ENCODE peak calls at places on chromosomes 13 and 19, in five cellular contexts. O is H1, D is HepG2, L is GM12878, U is K562. G is an unnamed sample.

GRCh38 chr13:101655435-101655834 is 203.0 kb downstream of the ITGBL1 start:
- DNase-seq in U (no peak), O (no peak), D (no peak), L (peak; percentile 9), G (no peak)

GRCh38 chr19:12272980-12273901 is 21.4 kb downstream of the ZNF44 start:
- DNase-seq in D (no peak), O (no peak), L (no peak), U (no peak), G (no peak)

GRCh38 chr19:16496613-16496983 is 404 bp downstream of the C19orf44 start:
- DNase-seq in D (no peak), L (no peak), O (no peak), U (no peak), G (peak; percentile 18)

GRCh38 chr13:110924639-110924934 is 9.7 kb upstream of the ANKRD10 start:
- DNase-seq in D (no peak), U (no peak), O (no peak), L (no peak), G (no peak)

GRCh38 chr13:94607056-94607455 is 5.4 kb downstream of the GPR180 start:
- DNase-seq in L (no peak), D (no peak), O (no peak), U (no peak), G (no peak)

GRCh38 chr19:56333506-56333905 is 18.9 kb upstream of the ZSCAN5A start:
- DNase-seq in L (no peak), U (peak; percentile 52), O (no peak), D (peak; percentile 67), G (peak; percentile 71)

GRCh38 chr13:48138270-48138669 is 43.4 kb upstream of the MED4 start:
- DNase-seq in U (no peak), D (no peak), O (no peak), L (no peak), G (no peak)

GRCh38 chr13:62387642-62388041 is 972.0 kb upstream of the PCDH20 start:
- DNase-seq in O (no peak), U (no peak), L (no peak), D (no peak), G (peak; percentile 51)

GRCh38 chr19:40147338-40147692 is 43.9 kb upstream of the MAP3K10 start:
- DNase-seq in U (no peak), L (no peak), O (no peak), D (no peak), G (no peak)

GRCh38 chr19:31120952-31121351 is 228.3 kb downstream of the TSHZ3 start:
- DNase-seq in O (no peak), L (no peak), U (no peak), D (no peak), G (no peak)

GRCh38 chr13:85586422-85586831 is 212.8 kb downstream of the SLITRK6 start:
- DNase-seq in D (no peak), U (no peak), O (no peak), L (no peak), G (no peak)

GRCh38 chr13:32259116-32259515 is 56.0 kb downstream of the ZAR1L start:
- DNase-seq in U (no peak), D (peak; percentile 28), O (no peak), L (no peak), G (peak; percentile 49)
- TF ChIP-seq CREB1 in U (no peak), D (no peak), O (no peak), L (no peak), G (no peak)

GRCh38 chr19:38726761-38727301 is 17.4 kb downstream of the CAPN12 start:
- DNase-seq in L (no peak), D (no peak), O (no peak), U (no peak), G (no peak)
- H3K36me3 ChIP-seq in L (peaks cover 39% of the 10 kb centered on the region), D (peaks cover 69% of the 10 kb centered on the region), O (peaks cover 79% of the 10 kb centered on the region), U (peaks cover 94% of the 10 kb centered on the region), G (peaks cover 27% of the 10 kb centered on the region)

DNA sequence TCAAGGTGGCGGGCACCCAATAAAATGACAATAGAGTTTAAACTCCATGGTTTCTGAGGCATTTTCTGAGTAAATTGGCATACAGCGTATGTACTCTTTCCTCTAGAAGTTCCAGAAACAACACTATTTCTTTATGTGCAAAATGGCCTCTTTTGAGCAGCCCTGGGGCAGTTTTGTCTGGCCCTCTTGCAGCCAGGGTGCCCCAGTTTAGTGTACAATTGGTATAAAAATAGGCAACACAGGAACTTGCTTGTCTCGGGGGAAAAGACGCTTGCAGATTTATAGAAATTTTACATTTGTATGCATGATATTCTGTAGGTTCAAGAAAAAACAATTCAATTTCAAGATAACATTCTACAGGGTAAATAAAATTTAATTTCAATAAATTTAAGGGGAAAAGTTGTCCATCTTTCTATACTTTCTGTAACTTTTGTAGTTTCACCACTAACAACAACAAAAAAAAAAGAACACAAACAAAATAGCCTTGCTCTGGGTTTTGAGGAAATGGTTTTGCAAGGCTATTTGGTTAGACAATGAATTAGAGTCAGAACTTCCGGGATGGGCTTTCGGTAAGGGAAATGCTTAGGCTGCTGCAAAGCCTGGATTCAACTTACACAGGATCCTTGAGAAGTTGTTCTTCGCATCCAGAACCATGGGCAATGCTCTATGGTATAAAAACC is 45.3 kb downstream of the LRCH1 start:
- DNase-seq in O (no peak), D (no peak), U (no peak), L (no peak), G (no peak)
- H3K4me1 ChIP-seq in O (no peaks in the 10 kb centered on the region), D (peaks cover 48% of the 10 kb centered on the region), U (no peaks in the 10 kb centered on the region), L (peaks cover 63% of the 10 kb centered on the region), G (peaks cover 9% of the 10 kb centered on the region)

DNA sequence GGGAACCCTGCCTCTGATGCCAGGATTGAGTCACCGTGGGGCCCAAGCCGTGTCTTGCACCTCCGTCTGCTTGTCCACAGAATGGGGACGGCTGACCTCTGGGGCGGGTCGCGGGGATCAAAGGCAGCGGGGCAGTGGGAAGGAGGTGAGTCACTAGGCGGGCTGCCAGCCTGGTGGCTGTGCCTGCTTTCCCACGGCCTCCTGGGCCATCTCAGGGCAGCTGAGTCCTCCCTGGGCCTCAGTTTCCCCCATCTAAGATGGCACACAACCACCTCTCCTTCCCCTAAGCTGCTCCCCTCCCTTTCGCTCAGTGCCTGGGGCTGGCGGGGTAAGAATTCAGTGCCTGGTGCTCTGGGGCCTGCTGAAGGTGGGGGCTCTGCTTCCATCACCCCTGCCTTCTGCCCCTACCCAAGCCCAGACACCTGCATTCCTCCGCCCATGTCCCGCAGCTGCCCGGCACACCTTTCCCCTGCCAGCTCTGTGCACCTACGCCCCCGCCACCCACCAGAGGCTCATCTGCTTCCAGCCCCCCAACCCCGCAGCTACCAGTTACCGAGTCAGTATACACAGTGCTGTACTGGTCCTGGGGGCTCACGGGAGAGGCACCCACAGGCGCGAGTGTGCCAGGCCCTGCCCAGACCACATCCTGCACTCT is 3.5 kb downstream of the MKNK2 start:
- DNase-seq in L (no peak), D (no peak), U (peak; percentile 12), O (no peak), G (no peak)
- TF ChIP-seq CREB1 in L (no peak), D (no peak), U (no peak), O (no peak), G (no peak)

DNA sequence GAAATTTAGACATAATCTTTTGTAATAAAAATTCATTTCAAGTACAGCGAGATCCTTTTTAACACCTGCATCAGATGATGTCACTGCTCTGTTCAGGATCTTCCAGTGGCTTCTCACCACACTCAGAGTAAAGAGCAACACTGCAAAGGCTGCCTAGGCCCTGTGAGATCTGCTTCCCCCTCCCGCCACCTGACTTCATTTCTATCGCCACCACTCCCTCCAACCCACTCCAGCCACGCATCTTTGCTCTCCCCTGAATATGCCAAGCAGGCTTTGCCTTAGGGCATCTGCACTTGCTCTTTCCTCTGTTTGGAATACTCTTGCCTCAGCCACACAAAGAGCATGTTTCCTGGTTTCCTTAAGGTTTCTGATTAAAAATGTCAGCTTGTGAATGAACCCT is 58.3 kb downstream of the MBNL2 start:
- DNase-seq in D (no peak), L (no peak), O (no peak), U (no peak), G (no peak)
- H3K36me3 ChIP-seq in D (peaks cover 59% of the 10 kb centered on the region), L (no peaks in the 10 kb centered on the region), O (no peaks in the 10 kb centered on the region), U (peaks cover 18% of the 10 kb centered on the region), G (no peaks in the 10 kb centered on the region)

DNA sequence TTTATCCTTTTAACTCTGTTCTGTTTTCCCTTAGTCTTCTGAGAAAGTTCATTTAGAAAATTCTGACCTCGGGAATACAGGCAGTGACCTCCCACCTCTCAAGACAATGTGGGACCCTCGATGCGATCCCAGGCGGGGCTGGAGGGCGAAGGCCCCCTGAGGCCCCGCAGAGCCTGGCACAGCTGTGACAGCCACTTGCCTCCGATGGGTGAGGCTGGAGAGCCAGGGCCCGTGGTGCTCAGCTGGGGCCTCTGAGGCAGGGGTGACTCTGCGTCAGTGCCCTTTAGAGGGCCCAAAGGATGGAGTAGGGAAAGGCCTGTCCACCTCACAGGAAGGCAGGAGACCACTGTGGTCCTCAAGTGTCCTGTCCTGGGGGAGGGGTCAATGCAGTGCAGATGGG is 10.3 kb downstream of the GJA3 start:
- DNase-seq in U (no peak), D (no peak), O (no peak), L (no peak), G (no peak)
- H3K4me1 ChIP-seq in U (peaks cover 4% of the 10 kb centered on the region), D (no peaks in the 10 kb centered on the region), O (no peaks in the 10 kb centered on the region), L (no peaks in the 10 kb centered on the region), G (no peaks in the 10 kb centered on the region)

GRCh38 chr13:49265822-49266221 is 18.1 kb downstream of the CDADC1 start:
- DNase-seq in O (no peak), D (no peak), L (no peak), U (no peak), G (no peak)
- TF ChIP-seq CREB1 in O (no peak), D (no peak), L (no peak), U (no peak), G (no peak)